ENCODE peak calls at places on chromosome 12, in eight cellular contexts. Y is chondrocyte; X is AG09309; B is suprapubic skin; T is mesothelial cell of epicardium; K is endothelial cell of umbilical vein; S is CD4-positive, alpha-beta T cell; E is heart right ventricle. L is an unnamed sample.
A peak's percentile ranks its signal among the peaks of the same experiment; 100 is the strongest.

GRCh38 chr12:95351745-95352144 is 122.2 kb upstream of the METAP2 start:
- DNase-seq in Y (no peak), X (no peak), B (no peak), T (no peak), K (no peak), S (no peak), E (peak; percentile 22), L (no peak)

GRCh38 chr12:79373896-79374499 is 316.8 kb downstream of the PAWR start:
- DNase-seq in Y (no peak), X (no peak), B (no peak), T (peak; percentile 55), K (peak; percentile 58), S (no peak), E (no peak), L (no peak)

GRCh38 chr12:79678306-79678705 is 12.5 kb downstream of the PAWR start:
- DNase-seq in Y (no peak), X (no peak), B (no peak), T (no peak), K (no peak), S (no peak), E (no peak), L (no peak)

GRCh38 chr12:44876554-44877275 is 600 bp upstream of the NELL2 start:
- DNase-seq in Y (peak; percentile 89), X (no peak), B (no peak), T (peak; percentile 74), K (no peak), S (no peak), E (no peak), L (no peak)

GRCh38 chr12:62760779-62761178 is 174.2 kb downstream of the PPM1H start:
- DNase-seq in Y (no peak), X (no peak), B (no peak), T (no peak), K (no peak), S (no peak), E (no peak), L (peak; percentile 18)

GRCh38 chr12:58502857-58503256 is 417.4 kb downstream of the LRIG3 start:
- DNase-seq in Y (no peak), X (no peak), B (no peak), T (no peak), K (peak; percentile 10), S (no peak), E (no peak), L (no peak)

GRCh38 chr12:115508990-115509389 is 768.5 kb downstream of the MED13L start:
- DNase-seq in Y (no peak), X (no peak), B (no peak), T (no peak), K (no peak), S (no peak), E (no peak), L (no peak)

GRCh38 chr12:124532947-124533346 is 34.5 kb downstream of the NCOR2 start:
- DNase-seq in Y (no peak), X (no peak), B (no peak), T (no peak), K (no peak), S (no peak), E (no peak), L (no peak)

GRCh38 chr12:29402437-29402836 is 21.5 kb upstream of the ERGIC2 start:
- DNase-seq in Y (no peak), X (no peak), B (no peak), T (no peak), K (no peak), S (no peak), E (no peak), L (no peak)

GRCh38 chr12:99529966-99530365 is 117.6 kb upstream of the GARIN6 start:
- DNase-seq in Y (no peak), X (peak; percentile 13), B (no peak), T (no peak), K (no peak), S (no peak), E (no peak), L (peak; percentile 5)

GRCh38 chr12:103175625-103176024 is 218.2 kb downstream of the ASCL1 start:
- DNase-seq in Y (no peak), X (no peak), B (no peak), T (no peak), K (no peak), S (no peak), E (no peak), L (no peak)

GRCh38 chr12:122937622-122938091 is 28.6 kb downstream of the ABCB9 start:
- DNase-seq in Y (no peak), X (no peak), B (no peak), T (no peak), K (no peak), S (no peak), E (no peak), L (no peak)

GRCh38 chr12:91138337-91138905 is 27.1 kb upstream of the LUM start:
- DNase-seq in Y (no peak), X (no peak), B (no peak), T (no peak), K (peak; percentile 48), S (no peak), E (peak; percentile 7), L (no peak)

GRCh38 chr12:11576104-11576503 is 73.4 kb upstream of the ETV6 start:
- DNase-seq in Y (no peak), X (no peak), B (no peak), T (no peak), K (peak; percentile 26), S (no peak), E (no peak), L (no peak)

GRCh38 chr12:47885012-47885501 is 19.7 kb downstream of the VDR start:
- DNase-seq in Y (no peak), X (no peak), B (no peak), T (no peak), K (no peak), S (no peak), E (no peak), L (no peak)

GRCh38 chr12:52229836-52230343 is 3.2 kb upstream of the KRT7 start:
- DNase-seq in Y (peak; percentile 26), X (no peak), B (no peak), T (no peak), K (no peak), S (no peak), E (no peak), L (no peak)

GRCh38 chr12:47491516-47491915 is 214.3 kb downstream of the RPAP3 start:
- DNase-seq in Y (no peak), X (no peak), B (no peak), T (no peak), K (no peak), S (no peak), E (no peak), L (no peak)

GRCh38 chr12:31756977-31757420 is 28.2 kb upstream of the AMN1 start:
- DNase-seq in Y (no peak), X (no peak), B (no peak), T (no peak), K (peak; percentile 27), S (no peak), E (no peak), L (no peak)

GRCh38 chr12:64595863-64596793 is 14.2 kb upstream of the RASSF3 start:
- DNase-seq in Y (no peak), X (no peak), B (no peak), T (no peak), K (no peak), S (no peak), E (no peak), L (no peak)
- TF ChIP-seq CTCF in Y (no peak), X (no peak), B (no peak), T (no peak), K (no peak), S (no peak), E (no peak), L (no peak)

GRCh38 chr12:68462799-68463198 is 130.6 kb upstream of the MDM1 start:
- DNase-seq in Y (no peak), X (no peak), B (no peak), T (no peak), K (no peak), S (no peak), E (no peak), L (no peak)
- TF ChIP-seq CTCF in Y (no peak), X (no peak), B (no peak), T (no peak), K (no peak), S (no peak), E (no peak), L (no peak)

DNA sequence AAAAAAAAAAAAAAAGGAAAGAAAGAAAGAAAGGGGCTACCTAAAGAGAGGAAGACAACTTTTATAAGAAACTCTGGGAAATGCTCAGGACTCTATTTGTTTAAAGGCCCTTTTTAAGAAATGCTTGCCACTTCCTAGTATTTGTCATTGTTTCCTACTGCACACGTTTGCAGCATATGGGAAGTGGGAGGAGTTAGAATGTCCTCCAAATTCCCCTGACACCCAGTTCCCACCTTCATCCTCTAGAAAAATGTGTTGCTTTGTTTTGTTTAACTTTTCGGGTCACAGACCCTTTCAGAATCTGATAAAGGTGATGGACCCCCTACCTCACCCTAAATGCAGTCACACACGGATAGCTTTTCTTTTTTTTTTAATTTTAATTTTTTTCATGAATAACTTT is 40.8 kb downstream of the NINJ2 start:
- DNase-seq in Y (no peak), X (no peak), B (no peak), T (no peak), K (peak; percentile 81), S (no peak), E (peak; percentile 52), L (no peak)
- TF ChIP-seq CTCF in Y (no peak), X (no peak), B (no peak), T (no peak), K (no peak), S (no peak), E (no peak), L (no peak)

GRCh38 chr12:86826051-86826450 is 569.9 kb upstream of the MGAT4C start:
- DNase-seq in Y (no peak), X (no peak), B (no peak), T (no peak), K (no peak), S (no peak), E (no peak), L (no peak)
- TF ChIP-seq CTCF in Y (no peak), X (no peak), B (no peak), T (no peak), K (no peak), S (no peak), E (no peak), L (no peak)